ENCODE peak calls at places on chromosome 18, in ten cellular contexts. Q, D, S, V, L, N, M, Y, P and Z are unnamed samples.

GRCh38 chr18:79424008-79424565 is 28.4 kb downstream of the NFATC1 start:
- DNase-seq in Q (no peak), D (no peak), S (no peak), V (peak; percentile 88), L (peak; percentile 82), N (no peak), M (peak; percentile 84), Y (no peak), P (peak; percentile 31), Z (no peak)

GRCh38 chr18:35045808-35046207 is 4.6 kb downstream of the MAPRE2 start:
- DNase-seq in Q (no peak), D (peak; percentile 16), S (no peak), V (no peak), L (no peak), N (no peak), M (no peak), Y (no peak), P (no peak), Z (no peak)

GRCh38 chr18:70363861-70364260 is 75.0 kb downstream of the SOCS6 start:
- DNase-seq in Q (no peak), D (peak; percentile 61), S (no peak), V (no peak), L (no peak), N (no peak), M (no peak), Y (no peak), P (no peak), Z (no peak)

GRCh38 chr18:21669736-21670135 is 34.8 kb downstream of the ABHD3 start:
- DNase-seq in Q (no peak), D (no peak), S (no peak), V (no peak), L (no peak), N (no peak), M (no peak), Y (no peak), P (no peak), Z (peak; percentile 68)

GRCh38 chr18:7812431-7813063 is 245.4 kb downstream of the PTPRM start:
- DNase-seq in Q (no peak), D (peak; percentile 74), S (no peak), V (no peak), L (no peak), N (no peak), M (no peak), Y (no peak), P (no peak), Z (no peak)

GRCh38 chr18:36153203-36153602 is 23.5 kb downstream of the ELP2 start:
- DNase-seq in Q (no peak), D (peak; percentile 57), S (no peak), V (peak; percentile 43), L (no peak), N (no peak), M (no peak), Y (no peak), P (no peak), Z (no peak)

GRCh38 chr18:44742741-44743311 is 62.1 kb downstream of the SETBP1 start:
- DNase-seq in Q (no peak), D (peak; percentile 67), S (no peak), V (peak; percentile 95), L (peak; percentile 73), N (no peak), M (peak; percentile 76), Y (no peak), P (no peak), Z (peak; percentile 48)

GRCh38 chr18:58258707-58259342 is 214.8 kb downstream of the NEDD4L start:
- DNase-seq in Q (no peak), D (no peak), S (no peak), V (no peak), L (no peak), N (no peak), M (no peak), Y (no peak), P (peak; percentile 43), Z (no peak)

DNA sequence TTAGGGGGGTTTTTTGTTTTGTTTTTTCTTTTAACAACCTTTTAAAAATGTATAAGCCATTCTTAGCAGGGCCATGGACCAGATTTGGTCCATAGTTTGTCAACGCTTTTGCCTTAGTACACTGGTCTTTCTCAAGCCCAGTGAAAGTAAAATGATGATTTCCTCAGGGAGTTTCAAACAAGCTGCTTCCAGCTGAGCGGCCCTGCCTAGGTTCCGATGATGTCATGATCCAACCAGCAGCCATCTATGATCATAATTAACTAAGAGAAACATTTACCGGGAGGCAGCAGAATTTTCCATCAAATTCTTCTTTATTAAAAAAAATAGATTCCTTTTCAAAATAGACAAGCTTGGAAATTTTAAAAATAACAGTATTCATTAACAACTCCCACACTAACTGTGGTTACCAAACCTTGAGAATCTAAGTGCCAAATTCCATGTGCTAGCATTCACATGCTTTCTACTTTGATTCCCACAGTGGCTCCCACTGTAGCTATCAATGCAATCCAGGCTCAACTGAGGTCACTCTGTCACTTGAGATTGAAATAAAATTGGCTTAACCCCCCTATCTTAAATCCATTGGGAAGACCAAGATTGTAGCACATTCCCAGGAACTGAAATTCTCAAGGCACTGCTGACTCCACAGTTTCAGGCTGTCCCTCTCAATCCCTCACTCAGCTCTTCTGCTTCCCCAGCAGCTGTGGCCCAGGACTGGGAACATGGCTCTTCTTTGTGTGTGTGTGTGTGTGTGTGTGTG is 148.9 kb downstream of the RNF152 start:
- DNase-seq in Q (no peak), D (peak; percentile 79), S (no peak), V (no peak), L (peak; percentile 31), N (no peak), M (peak; percentile 59), Y (no peak), P (no peak), Z (no peak)
- H3K4me1 ChIP-seq in Q (peaks cover 7% of the 10 kb centered on the region), D (peaks cover 21% of the 10 kb centered on the region), S (no peaks in the 10 kb centered on the region), V (peaks cover 6% of the 10 kb centered on the region), L (peaks cover 29% of the 10 kb centered on the region), N (peaks cover 6% of the 10 kb centered on the region), M (no peaks in the 10 kb centered on the region), Y (no peaks in the 10 kb centered on the region), P (no peaks in the 10 kb centered on the region), Z (peaks cover under 1% of the 10 kb centered on the region)

GRCh38 chr18:55432307-55433040 is 155.5 kb downstream of the TCF4 start:
- DNase-seq in Q (no peak), D (no peak), S (no peak), V (no peak), L (no peak), N (no peak), M (no peak), Y (no peak), P (no peak), Z (no peak)
- H3K4me3 ChIP-seq in Q (no peak overlapping the region), D (no peak overlapping the region), S (no peak overlapping the region), V (no peak overlapping the region), L (no peak overlapping the region), N (no peak overlapping the region), M (no peak overlapping the region), Y (no peak overlapping the region), P (no peak overlapping the region), Z (no peak overlapping the region)

DNA sequence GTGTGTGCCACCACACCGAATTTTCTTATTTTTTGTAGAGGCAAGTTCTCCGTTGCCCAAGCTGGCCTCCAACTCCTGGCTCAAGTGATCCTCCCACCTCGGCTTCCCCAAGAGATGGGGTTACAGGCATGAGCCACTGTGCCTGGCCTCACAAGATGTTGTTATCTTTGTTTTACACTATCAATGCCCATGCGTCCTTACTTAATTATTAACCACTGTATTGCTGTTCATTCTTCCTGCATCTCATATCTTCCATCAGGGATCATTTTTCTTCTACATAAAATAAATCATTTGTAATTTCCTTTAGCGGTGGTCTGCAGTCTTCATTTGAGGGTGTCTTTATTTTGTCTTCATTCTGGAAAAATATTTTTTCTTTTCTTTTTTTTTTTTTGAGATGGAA is 182.0 kb downstream of the TGIF1 start:
- DNase-seq in Q (no peak), D (no peak), S (no peak), V (no peak), L (no peak), N (no peak), M (no peak), Y (no peak), P (no peak), Z (no peak)
- H3K4me1 ChIP-seq in Q (no peaks in the 10 kb centered on the region), D (no peaks in the 10 kb centered on the region), S (no peaks in the 10 kb centered on the region), V (no peaks in the 10 kb centered on the region), L (no peaks in the 10 kb centered on the region), N (no peaks in the 10 kb centered on the region), M (no peaks in the 10 kb centered on the region), Y (no peaks in the 10 kb centered on the region), P (peaks cover 14% of the 10 kb centered on the region), Z (no peaks in the 10 kb centered on the region)

GRCh38 chr18:10455726-10456453 is 1.5 kb downstream of the APCDD1 start:
- DNase-seq in Q (no peak), D (no peak), S (no peak), V (no peak), L (no peak), N (no peak), M (no peak), Y (no peak), P (no peak), Z (no peak)
- H3K4me3 ChIP-seq in Q (no peak overlapping the region), D (no peak overlapping the region), S (peak overlapping the region; percentile 50), V (peak overlapping the region; percentile 71), L (peak overlapping the region; percentile 78), N (peak overlapping the region; percentile 75), M (peak overlapping the region; percentile 65), Y (no peak overlapping the region), P (no peak overlapping the region), Z (no peak overlapping the region)

DNA sequence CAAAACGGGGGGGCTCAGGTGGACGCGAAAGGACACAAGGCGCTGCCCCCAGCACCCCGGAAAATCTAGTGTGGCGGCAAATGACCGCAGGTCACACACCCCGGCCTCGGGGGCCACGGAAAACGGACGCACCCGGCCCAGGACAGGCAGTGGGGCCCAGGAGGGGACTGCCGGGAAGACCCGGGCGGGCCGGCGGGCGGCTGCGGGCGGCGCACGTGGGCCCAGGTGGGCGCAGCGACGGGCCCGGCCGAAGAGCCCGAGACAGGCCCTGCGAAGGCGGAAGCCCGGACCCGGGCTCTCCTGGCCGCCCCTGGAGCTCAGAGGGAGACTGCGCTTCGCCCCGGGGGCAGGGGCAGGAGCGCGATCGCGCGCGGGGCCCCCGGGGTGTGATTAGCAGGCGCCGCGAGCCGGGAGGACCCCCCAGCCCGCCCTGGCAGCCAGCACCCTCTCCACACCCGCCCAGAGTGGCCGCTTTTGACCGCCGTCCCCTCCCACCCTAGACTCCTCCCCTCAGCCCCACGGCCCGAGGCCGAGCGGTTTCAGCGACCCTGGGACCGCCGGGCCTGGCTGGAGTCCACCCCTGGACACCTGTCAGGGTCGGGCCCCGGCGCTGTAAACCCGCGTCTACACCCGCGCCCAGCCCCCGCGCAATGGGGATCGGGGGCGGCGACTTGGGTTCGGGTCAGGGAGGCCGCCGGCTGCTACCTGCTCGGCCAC is 773 bp downstream of the MBP start:
- DNase-seq in Q (peak; percentile 87), D (peak; percentile 37), S (no peak), V (peak; percentile 68), L (peak; percentile 48), N (peak; percentile 80), M (peak; percentile 69), Y (no peak), P (no peak), Z (peak; percentile 87)
- H3K4me1 ChIP-seq in Q (peaks cover 31% of the 10 kb centered on the region), D (peaks cover 28% of the 10 kb centered on the region), S (peaks cover 36% of the 10 kb centered on the region), V (peaks cover 2% of the 10 kb centered on the region), L (peaks cover 52% of the 10 kb centered on the region), N (peaks cover 47% of the 10 kb centered on the region), M (peaks cover 8% of the 10 kb centered on the region), Y (peaks cover 40% of the 10 kb centered on the region), P (no peaks in the 10 kb centered on the region), Z (peaks cover 46% of the 10 kb centered on the region)